ENCODE peak calls at places on chromosomes 12 and 14, in ten cellular contexts. R is A549; I is endodermal cell; P is adrenal gland; N is upper lobe of right lung; J is spleen; D is CD8-positive, alpha-beta T cell; K is HepG2; M is lung; S is endothelial cell of umbilical vein. X is an unnamed sample.
A peak's percentile ranks its signal among the peaks of the same experiment; 100 is the strongest.

GRCh38 chr14:51527073-51527472 is 124.6 kb upstream of the FRMD6 start:
- DNase-seq in R (no peak), I (no peak), P (no peak), N (no peak), J (no peak), D (no peak), K (no peak), M (no peak), S (no peak), X (no peak)

GRCh38 chr12:79690156-79690605 is 583 bp downstream of the PAWR start:
- DNase-seq in R (peak; percentile 63), I (no peak), P (peak; percentile 54), N (no peak), J (peak; percentile 85), D (no peak), K (peak; percentile 14), M (no peak), S (no peak), X (no peak)

GRCh38 chr12:8834230-8834629 is 11.8 kb downstream of the A2ML1 start:
- DNase-seq in R (no peak), I (no peak), P (no peak), N (no peak), J (no peak), D (no peak), K (no peak), M (no peak), S (no peak), X (no peak)

GRCh38 chr12:93793983-93794382 is 116.8 kb downstream of the CRADD start:
- DNase-seq in R (no peak), I (no peak), P (no peak), N (no peak), J (no peak), D (no peak), K (no peak), M (no peak), S (no peak), X (no peak)

GRCh38 chr12:123532021-123532420 is 1.5 kb downstream of the RILPL1 start:
- DNase-seq in R (no peak), I (peak; percentile 62), P (peak; percentile 71), N (no peak), J (no peak), D (no peak), K (no peak), M (no peak), S (peak; percentile 85), X (no peak)

GRCh38 chr12:93502802-93503623 is 35.7 kb downstream of the MRPL42 start:
- DNase-seq in R (peak; percentile 52), I (peak; percentile 86), P (peak; percentile 75), N (no peak), J (no peak), D (peak; percentile 67), K (peak; percentile 33), M (peak; percentile 55), S (peak; percentile 57), X (no peak)

GRCh38 chr14:28102814-28103213 is 663.8 kb upstream of the FOXG1 start:
- DNase-seq in R (no peak), I (no peak), P (no peak), N (no peak), J (no peak), D (no peak), K (no peak), M (no peak), S (no peak), X (no peak)

GRCh38 chr12:83224012-83224411 is 537.3 kb downstream of the TMTC2 start:
- DNase-seq in R (no peak), I (no peak), P (no peak), N (no peak), J (no peak), D (no peak), K (no peak), M (no peak), S (no peak), X (no peak)

GRCh38 chr12:49548481-49548821 is 9.6 kb downstream of the KCNH3 start:
- DNase-seq in R (no peak), I (no peak), P (no peak), N (peak; percentile 54), J (no peak), D (no peak), K (no peak), M (no peak), S (no peak), X (no peak)

GRCh38 chr14:100375963-100376735 is 53.0 kb downstream of the SLC25A47 start:
- DNase-seq in R (peak; percentile 96), I (peak; percentile 98), P (peak; percentile 97), N (peak; percentile 97), J (peak; percentile 97), D (peak; percentile 96), K (peak; percentile 88), M (peak; percentile 92), S (peak; percentile 98), X (peak; percentile 97)

DNA sequence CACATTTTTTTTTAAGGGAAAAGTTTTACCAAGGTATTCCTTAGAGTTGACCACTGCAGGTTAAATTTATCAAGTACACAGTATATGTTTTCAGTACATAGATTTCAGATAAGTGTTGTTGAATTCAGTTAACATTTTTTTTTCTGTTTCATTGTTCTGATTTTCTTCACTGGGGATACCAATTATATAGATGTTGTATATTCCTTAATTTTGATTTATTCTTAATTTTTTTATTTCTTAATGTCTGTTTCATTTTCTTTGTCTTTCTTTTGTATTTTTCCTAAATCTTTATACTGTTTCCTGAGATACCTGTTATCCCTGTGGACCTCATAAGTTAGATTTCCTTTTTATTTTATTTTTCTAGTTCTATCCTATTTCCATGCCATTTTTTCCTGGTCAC is 234.8 kb downstream of the TTC6 start:
- DNase-seq in R (no peak), I (no peak), P (no peak), N (no peak), J (no peak), D (no peak), K (no peak), M (no peak), S (no peak), X (no peak)
- H3K9me3 ChIP-seq in R (peaks cover 8% of the 10 kb centered on the region), I (peaks cover 28% of the 10 kb centered on the region), P (peaks cover 6% of the 10 kb centered on the region), N (peaks cover 12% of the 10 kb centered on the region), J (peaks cover 53% of the 10 kb centered on the region), D (peaks cover 10% of the 10 kb centered on the region), K (peaks cover 51% of the 10 kb centered on the region), M (peaks cover 3% of the 10 kb centered on the region), S (no peaks in the 10 kb centered on the region), X (no peaks in the 10 kb centered on the region)

GRCh38 chr14:90704362-90705051 is 111.7 kb downstream of the TTC7B start:
- DNase-seq in R (no peak), I (no peak), P (no peak), N (no peak), J (no peak), D (no peak), K (no peak), M (no peak), S (no peak), X (no peak)
- H3K9me3 ChIP-seq in R (no peaks in the 10 kb centered on the region), I (no peaks in the 10 kb centered on the region), P (no peaks in the 10 kb centered on the region), N (no peaks in the 10 kb centered on the region), J (no peaks in the 10 kb centered on the region), D (no peaks in the 10 kb centered on the region), K (no peaks in the 10 kb centered on the region), M (no peaks in the 10 kb centered on the region), S (no peaks in the 10 kb centered on the region), X (no peaks in the 10 kb centered on the region)

GRCh38 chr14:60646202-60646886 is 2.9 kb downstream of the SIX1 start:
- DNase-seq in R (no peak), I (peak; percentile 72), P (no peak), N (no peak), J (no peak), D (no peak), K (no peak), M (no peak), S (no peak), X (peak; percentile 53)
- H3K9me3 ChIP-seq in R (no peaks in the 10 kb centered on the region), I (no peaks in the 10 kb centered on the region), P (no peaks in the 10 kb centered on the region), N (no peaks in the 10 kb centered on the region), J (no peaks in the 10 kb centered on the region), D (no peaks in the 10 kb centered on the region), K (no peaks in the 10 kb centered on the region), M (peaks cover 13% of the 10 kb centered on the region), S (no peaks in the 10 kb centered on the region), X (no peaks in the 10 kb centered on the region)

GRCh38 chr12:16399110-16399509 is 51.7 kb downstream of the MGST1 start:
- DNase-seq in R (no peak), I (no peak), P (no peak), N (no peak), J (no peak), D (no peak), K (no peak), M (no peak), S (no peak), X (no peak)

GRCh38 chr12:16387919-16388318 is 40.5 kb downstream of the MGST1 start:
- DNase-seq in R (no peak), I (no peak), P (no peak), N (no peak), J (no peak), D (no peak), K (no peak), M (no peak), S (no peak), X (no peak)

GRCh38 chr12:16389594-16389993 is 42.1 kb downstream of the MGST1 start:
- DNase-seq in R (no peak), I (no peak), P (no peak), N (no peak), J (no peak), D (no peak), K (no peak), M (no peak), S (no peak), X (no peak)

GRCh38 chr12:16393126-16393525 is 45.7 kb downstream of the MGST1 start:
- DNase-seq in R (no peak), I (no peak), P (no peak), N (no peak), J (no peak), D (no peak), K (no peak), M (no peak), S (no peak), X (no peak)
- H3K9me3 ChIP-seq in R (peaks cover 30% of the 10 kb centered on the region), I (peaks cover 9% of the 10 kb centered on the region), P (no peaks in the 10 kb centered on the region), N (peaks cover 4% of the 10 kb centered on the region), J (peaks cover 21% of the 10 kb centered on the region), D (no peaks in the 10 kb centered on the region), K (no peaks in the 10 kb centered on the region), M (peaks cover 2% of the 10 kb centered on the region), S (no peaks in the 10 kb centered on the region), X (peaks cover 8% of the 10 kb centered on the region)

GRCh38 chr12:103422328-103422727 is 73.4 kb downstream of the C12orf42 start:
- DNase-seq in R (no peak), I (no peak), P (no peak), N (no peak), J (no peak), D (no peak), K (no peak), M (no peak), S (no peak), X (no peak)
- H3K9me3 ChIP-seq in R (no peaks in the 10 kb centered on the region), I (no peaks in the 10 kb centered on the region), P (no peaks in the 10 kb centered on the region), N (no peaks in the 10 kb centered on the region), J (peaks cover 3% of the 10 kb centered on the region), D (no peaks in the 10 kb centered on the region), K (no peaks in the 10 kb centered on the region), M (peaks cover 1% of the 10 kb centered on the region), S (peaks cover 2% of the 10 kb centered on the region), X (no peaks in the 10 kb centered on the region)

GRCh38 chr14:26655128-26655527 is 57.3 kb upstream of the NOVA1 start:
- DNase-seq in R (no peak), I (no peak), P (no peak), N (no peak), J (no peak), D (no peak), K (no peak), M (no peak), S (no peak), X (no peak)
- H3K9me3 ChIP-seq in R (no peaks in the 10 kb centered on the region), I (no peaks in the 10 kb centered on the region), P (no peaks in the 10 kb centered on the region), N (no peaks in the 10 kb centered on the region), J (no peaks in the 10 kb centered on the region), D (no peaks in the 10 kb centered on the region), K (peaks cover 77% of the 10 kb centered on the region), M (no peaks in the 10 kb centered on the region), S (no peaks in the 10 kb centered on the region), X (no peaks in the 10 kb centered on the region)